ENCODE peak calls at places on chromosomes 4 and X, in eight cellular contexts. W is T-helper 9 cell; P is C1 segment of cervical spinal cord; E is effector memory CD8-positive, alpha-beta T cell; D is T-helper 2 cell; G is mucosa of descending colon; V is activated CD4-positive, alpha-beta T cell treated with anti-CD3 and anti-CD28 coated beads, Interleukin-2, amount 50 U/mL, for 48 hours; Q is GM10248. R is an unnamed sample.

GRCh38 chrX:121570072-121570841 is 522.8 kb downstream of the GLUD2 start:
- DNase-seq in W (no peak), P (no peak), E (no peak), D (no peak), G (no peak), V (no peak), Q (no peak), R (no peak)

GRCh38 chr4:141134051-141134450 is 782 bp upstream of the RNF150 start:
- DNase-seq in W (no peak), P (no peak), E (no peak), D (no peak), G (no peak), V (no peak), Q (no peak), R (no peak)

GRCh38 chrX:145825896-145826295 is 8.3 kb downstream of the SLITRK2 start:
- DNase-seq in W (no peak), P (no peak), E (no peak), D (no peak), G (no peak), V (no peak), Q (no peak), R (no peak)

GRCh38 chr4:156290811-156291210 is 337.1 kb upstream of the CTSO start:
- DNase-seq in W (no peak), P (no peak), E (no peak), D (no peak), G (no peak), V (no peak), Q (no peak), R (no peak)

GRCh38 chr4:170580651-170581050 is 490.9 kb upstream of the AADAT start:
- DNase-seq in W (no peak), P (no peak), E (no peak), D (no peak), G (no peak), V (no peak), Q (no peak), R (no peak)

GRCh38 chrX:1661048-1661921 is 46.4 kb downstream of the ASMT start:
- DNase-seq in W (peak), P (peak), E (peak), D (no peak), G (peak), V (peak), Q (peak), R (no peak)

GRCh38 chr4:73704314-73705055 is 35.9 kb upstream of the CXCL8 start:
- DNase-seq in W (no peak), P (peak), E (no peak), D (no peak), G (no peak), V (no peak), Q (no peak), R (no peak)

GRCh38 chr4:53713767-53714166 is 122.5 kb upstream of the LNX1 start:
- DNase-seq in W (no peak), P (no peak), E (no peak), D (no peak), G (no peak), V (no peak), Q (no peak), R (no peak)

GRCh38 chrX:150967786-150968185 is 15.3 kb upstream of the HMGB3 start:
- DNase-seq in W (no peak), P (no peak), E (no peak), D (no peak), G (peak), V (no peak), Q (no peak), R (no peak)

GRCh38 chr4:1098311-1098925 is 14.9 kb downstream of the RNF212 start:
- DNase-seq in W (no peak), P (no peak), E (no peak), D (no peak), G (no peak), V (no peak), Q (no peak), R (no peak)

GRCh38 chrX:70508296-70508911 is 63.8 kb downstream of the DLG3 start:
- DNase-seq in W (no peak), P (no peak), E (no peak), D (no peak), G (no peak), V (peak), Q (no peak), R (no peak)

GRCh38 chr4:182143822-182144620 is 99.2 kb upstream of the TENM3 start:
- DNase-seq in W (no peak), P (no peak), E (no peak), D (no peak), G (no peak), V (no peak), Q (no peak), R (peak)

GRCh38 chrX:106897259-106897658 is 5.9 kb downstream of the RIPPLY1 start:
- DNase-seq in W (no peak), P (no peak), E (no peak), D (no peak), G (no peak), V (no peak), Q (no peak), R (no peak)

GRCh38 chr4:124454772-124455270 is 257.7 kb downstream of the ANKRD50 start:
- DNase-seq in W (no peak), P (no peak), E (no peak), D (no peak), G (no peak), V (no peak), Q (no peak), R (no peak)

GRCh38 chr4:127521463-127521862 is 111.3 kb upstream of the INTU start:
- DNase-seq in W (no peak), P (no peak), E (no peak), D (no peak), G (no peak), V (no peak), Q (no peak), R (no peak)

GRCh38 chrX:68832101-68832416 is 3.2 kb downstream of the EFNB1 start:
- DNase-seq in W (no peak), P (no peak), E (no peak), D (no peak), G (peak), V (peak), Q (peak), R (no peak)

GRCh38 chrX:72735561-72735960 is 21.5 kb upstream of the PHKA1 start:
- DNase-seq in W (no peak), P (no peak), E (no peak), D (no peak), G (no peak), V (no peak), Q (no peak), R (no peak)

GRCh38 chrX:129798888-129799287 is 19.1 kb downstream of the SASH3 start:
- DNase-seq in W (no peak), P (no peak), E (no peak), D (no peak), G (no peak), V (peak), Q (no peak), R (no peak)

GRCh38 chrX:67436867-67437266 is 107.0 kb upstream of the AR start:
- DNase-seq in W (no peak), P (no peak), E (no peak), D (no peak), G (no peak), V (no peak), Q (no peak), R (no peak)

GRCh38 chr4:185384877-185385465 is 10.8 kb downstream of the LRP2BP start:
- DNase-seq in W (no peak), P (no peak), E (no peak), D (no peak), G (no peak), V (no peak), Q (no peak), R (no peak)

GRCh38 chr4:73234712-73235111 is 23.9 kb downstream of the ANKRD17 start:
- DNase-seq in W (no peak), P (no peak), E (no peak), D (no peak), G (no peak), V (no peak), Q (no peak), R (no peak)

GRCh38 chrX:30975467-30975866 is 86.4 kb upstream of the TAB3 start:
- DNase-seq in W (no peak), P (no peak), E (no peak), D (no peak), G (no peak), V (no peak), Q (no peak), R (no peak)

GRCh38 chr4:139315221-139315675 is 13.0 kb upstream of the NDUFC1 start:
- DNase-seq in W (no peak), P (no peak), E (no peak), D (no peak), G (no peak), V (no peak), Q (peak), R (no peak)

GRCh38 chr4:9942139-9942538 is 79.2 kb downstream of the SLC2A9 start:
- DNase-seq in W (no peak), P (no peak), E (no peak), D (no peak), G (no peak), V (no peak), Q (no peak), R (no peak)

GRCh38 chr4:135927651-135928050 is 1604.6 kb downstream of the PCDH18 start:
- DNase-seq in W (no peak), P (no peak), E (no peak), D (no peak), G (no peak), V (no peak), Q (no peak), R (peak)

GRCh38 chrX:12657433-12657832 is 133.8 kb upstream of the PRPS2 start:
- DNase-seq in W (no peak), P (no peak), E (no peak), D (no peak), G (no peak), V (no peak), Q (no peak), R (no peak)

GRCh38 chr4:73885570-73886230 is 16.5 kb downstream of the CXCL1 start:
- DNase-seq in W (no peak), P (no peak), E (no peak), D (no peak), G (no peak), V (no peak), Q (no peak), R (no peak)

GRCh38 chrX:77415161-77415560 is 32.0 kb upstream of the FGF16 start:
- DNase-seq in W (no peak), P (no peak), E (no peak), D (no peak), G (no peak), V (no peak), Q (no peak), R (no peak)

GRCh38 chrX:120380699-120381098 is 18.8 kb downstream of the ATP1B4 start:
- DNase-seq in W (peak), P (no peak), E (peak), D (no peak), G (no peak), V (peak), Q (peak), R (peak)

GRCh38 chrX:147958316-147958715 is 22.8 kb upstream of the FMR1NB start:
- DNase-seq in W (no peak), P (no peak), E (no peak), D (no peak), G (no peak), V (no peak), Q (no peak), R (no peak)

GRCh38 chrX:116272328-116272727 is 101.8 kb downstream of the AGTR2 start:
- DNase-seq in W (no peak), P (no peak), E (no peak), D (no peak), G (no peak), V (no peak), Q (no peak), R (no peak)

GRCh38 chr4:164772076-164772475 is 18.1 kb downstream of the SMIM31 start:
- DNase-seq in W (no peak), P (no peak), E (no peak), D (no peak), G (no peak), V (no peak), Q (no peak), R (no peak)

GRCh38 chr4:110164251-110164650 is 34.2 kb downstream of the ELOVL6 start:
- DNase-seq in W (no peak), P (no peak), E (no peak), D (no peak), G (no peak), V (no peak), Q (no peak), R (no peak)

R was measured in NCI-H1930.